ENCODE peak calls at places on chromosome 15, in four cellular contexts. U is lower lobe of right lung, X is heart right ventricle, Y is IMR-90. I is an unnamed sample. For H3K4me1, the result is how much of the 10 kb centered on the place peaks cover.

GRCh38 chr15:79089331-79089889 is 1.2 kb downstream of the RASGRF1 start:
- DNase-seq in U (no peak), X (no peak), Y (no peak), I (peak)

GRCh38 chr15:36951747-36952247 is 148.6 kb downstream of the MEIS2 start:
- DNase-seq in U (no peak), X (no peak), Y (peak), I (no peak)

GRCh38 chr15:48447058-48447457 is 115.8 kb downstream of the DUT start:
- DNase-seq in U (no peak), X (no peak), Y (no peak), I (no peak)

GRCh38 chr15:100628746-100629145 is 26.4 kb downstream of the ASB7 start:
- DNase-seq in U (no peak), X (no peak), Y (no peak), I (no peak)

GRCh38 chr15:34606545-34606944 is 23.1 kb upstream of the GOLGA8B start:
- DNase-seq in U (no peak), X (no peak), Y (peak), I (no peak)

GRCh38 chr15:58146734-58147133 is 8.6 kb downstream of the AQP9 start:
- DNase-seq in U (no peak), X (no peak), Y (no peak), I (peak)

GRCh38 chr15:39283531-39283930 is 297.3 kb upstream of the THBS1 start:
- DNase-seq in U (no peak), X (no peak), Y (peak), I (no peak)

GRCh38 chr15:80201256-80202015 is 48.6 kb downstream of the FAH start:
- DNase-seq in U (no peak), X (no peak), Y (no peak), I (no peak)

GRCh38 chr15:67832031-67832551 is 6.8 kb downstream of the SKOR1 start:
- DNase-seq in U (no peak), X (no peak), Y (peak), I (no peak)

GRCh38 chr15:66284276-66284675 is 9.1 kb upstream of the DIS3L start:
- DNase-seq in U (no peak), X (no peak), Y (no peak), I (no peak)

GRCh38 chr15:34883633-34884032 is 85.9 kb downstream of the AQR start:
- DNase-seq in U (no peak), X (no peak), Y (peak), I (no peak)

GRCh38 chr15:52745326-52746161 is 44.6 kb downstream of the ONECUT1 start:
- DNase-seq in U (no peak), X (no peak), Y (no peak), I (no peak)

GRCh38 chr15:64947211-64947610 is 35.5 kb downstream of the ANKDD1A start:
- DNase-seq in U (no peak), X (no peak), Y (no peak), I (no peak)

GRCh38 chr15:78837543-78837942 is 26.3 kb upstream of the ADAMTS7 start:
- DNase-seq in U (no peak), X (no peak), Y (no peak), I (no peak)

GRCh38 chr15:65033659-65034269 is 4.3 kb upstream of the MTFMT start:
- DNase-seq in U (no peak), X (no peak), Y (peak), I (no peak)

GRCh38 chr15:92619380-92620101 is 36.0 kb downstream of the FAM174B start:
- DNase-seq in U (no peak), X (no peak), Y (peak), I (no peak)

GRCh38 chr15:48757661-48758060 is 53.2 kb downstream of the CEP152 start:
- DNase-seq in U (no peak), X (no peak), Y (no peak), I (no peak)

GRCh38 chr15:78617131-78617915 is 3.5 kb downstream of the CHRNA3 start:
- DNase-seq in U (no peak), X (no peak), Y (no peak), I (no peak)

GRCh38 chr15:25416693-25417092 is 22.1 kb downstream of the UBE3A start:
- DNase-seq in U (no peak), X (no peak), Y (peak), I (no peak)

GRCh38 chr15:38389924-38390542 is 63.9 kb upstream of the FAM98B start:
- DNase-seq in U (peak), X (peak), Y (peak), I (no peak)

GRCh38 chr15:34650177-34650576 is 66.7 kb upstream of the GOLGA8B start:
- DNase-seq in U (no peak), X (no peak), Y (peak), I (no peak)

GRCh38 chr15:79082363-79083070 is 8.1 kb downstream of the RASGRF1 start:
- DNase-seq in U (no peak), X (no peak), Y (no peak), I (no peak)

GRCh38 chr15:42650208-42651066 is 75.0 kb downstream of the STARD9 start:
- DNase-seq in U (no peak), X (no peak), Y (peak), I (peak)

GRCh38 chr15:64356443-64357040 is 569 bp upstream of the CSNK1G1 start:
- DNase-seq in U (no peak), X (no peak), Y (peak), I (no peak)

GRCh38 chr15:43934480-43934879 is 107.7 kb downstream of the WDR76 start:
- DNase-seq in U (no peak), X (no peak), Y (peak), I (no peak)

GRCh38 chr15:72967836-72968530 is 84.3 kb upstream of the NEO1 start:
- DNase-seq in U (no peak), X (no peak), Y (no peak), I (no peak)

GRCh38 chr15:77335298-77335697 is 84.6 kb downstream of the PEAK1 start:
- DNase-seq in U (no peak), X (no peak), Y (peak), I (no peak)

GRCh38 chr15:71526061-71526460 is 284.3 kb upstream of the NR2E3 start:
- DNase-seq in U (no peak), X (no peak), Y (peak), I (no peak)

GRCh38 chr15:101053261-101053660 is 134.1 kb downstream of the LRRK1 start:
- DNase-seq in U (no peak), X (no peak), Y (no peak), I (no peak)

GRCh38 chr15:62059818-62060115 is 480 bp downstream of the VPS13C start:
- DNase-seq in U (peak), X (peak), Y (peak), I (peak)

GRCh38 chr15:57031605-57032004 is 113.2 kb downstream of the TCF12 start:
- DNase-seq in U (no peak), X (no peak), Y (peak), I (no peak)

GRCh38 chr15:36449084-36449661 is 130.3 kb upstream of the CDIN1 start:
- DNase-seq in U (no peak), X (no peak), Y (no peak), I (no peak)

GRCh38 chr15:51982013-51982769 is 10.6 kb upstream of the LEO1 start:
- DNase-seq in U (no peak), X (peak), Y (peak), I (no peak)

GRCh38 chr15:93986400-93986984 is 244.9 kb upstream of the MCTP2 start:
- DNase-seq in U (no peak), X (no peak), Y (no peak), I (no peak)

DNA sequence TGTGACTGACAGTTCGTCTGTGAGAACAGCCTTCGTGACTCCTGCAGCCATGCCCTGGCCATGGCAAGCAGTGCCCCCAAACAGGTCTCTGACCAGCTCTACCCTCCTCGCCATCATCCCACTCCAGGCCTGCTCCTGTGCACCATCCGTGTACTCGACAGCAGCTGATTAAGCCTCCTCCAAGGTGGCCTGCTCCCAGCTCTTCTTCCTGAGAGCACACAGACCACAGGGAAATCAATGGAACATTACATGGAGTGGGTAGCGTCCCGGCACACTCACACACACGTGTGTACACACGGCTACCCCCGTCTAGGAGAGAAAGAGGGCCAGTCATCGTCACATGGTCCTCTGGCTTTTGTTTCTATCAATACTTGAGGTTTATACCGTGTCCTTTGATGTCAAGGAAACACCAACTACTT is 21.1 kb downstream of the ANXA2 start:
- DNase-seq in U (no peak), X (no peak), Y (no peak), I (no peak)
- H3K4me1 ChIP-seq in U (half or more), X (half or more), Y (under half), I (under half)

GRCh38 chr15:32786906-32787305 is 69.1 kb downstream of the GREM1 start:
- DNase-seq in U (no peak), X (no peak), Y (no peak), I (no peak)

GRCh38 chr15:32784571-32784970 is 66.8 kb downstream of the GREM1 start:
- DNase-seq in U (no peak), X (no peak), Y (no peak), I (no peak)

GRCh38 chr15:32778391-32779176 is 60.8 kb downstream of the GREM1 start:
- DNase-seq in U (no peak), X (no peak), Y (no peak), I (no peak)

GRCh38 chr15:32781781-32782180 is 64.0 kb downstream of the GREM1 start:
- DNase-seq in U (no peak), X (no peak), Y (no peak), I (no peak)
- TF ChIP-seq CTCF in U (no peak), X (no peak), Y (no peak), I (no peak)

DNA sequence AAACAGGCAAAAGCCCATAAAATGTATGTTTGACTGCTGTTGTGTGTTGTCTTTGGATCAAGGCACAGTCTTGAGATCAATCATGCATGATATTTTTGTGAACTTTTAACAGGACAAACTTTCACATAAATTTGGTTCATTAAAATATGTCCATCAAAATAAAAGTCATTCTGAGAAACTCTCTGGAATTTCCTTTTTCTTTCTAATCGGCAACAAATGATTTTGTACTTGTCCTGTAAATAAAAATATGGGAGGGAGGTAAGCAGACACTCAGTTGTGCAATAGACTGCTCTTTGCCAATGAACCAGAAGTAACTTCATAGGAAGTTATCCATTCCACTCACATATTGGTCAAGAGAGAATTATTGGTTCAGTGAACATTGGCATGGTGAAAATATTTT is 943.5 kb downstream of the MCTP2 start:
- DNase-seq in U (no peak), X (no peak), Y (no peak), I (no peak)
- H3K4me3 ChIP-seq in U (no peak), X (no peak), Y (no peak), I (no peak)

DNA sequence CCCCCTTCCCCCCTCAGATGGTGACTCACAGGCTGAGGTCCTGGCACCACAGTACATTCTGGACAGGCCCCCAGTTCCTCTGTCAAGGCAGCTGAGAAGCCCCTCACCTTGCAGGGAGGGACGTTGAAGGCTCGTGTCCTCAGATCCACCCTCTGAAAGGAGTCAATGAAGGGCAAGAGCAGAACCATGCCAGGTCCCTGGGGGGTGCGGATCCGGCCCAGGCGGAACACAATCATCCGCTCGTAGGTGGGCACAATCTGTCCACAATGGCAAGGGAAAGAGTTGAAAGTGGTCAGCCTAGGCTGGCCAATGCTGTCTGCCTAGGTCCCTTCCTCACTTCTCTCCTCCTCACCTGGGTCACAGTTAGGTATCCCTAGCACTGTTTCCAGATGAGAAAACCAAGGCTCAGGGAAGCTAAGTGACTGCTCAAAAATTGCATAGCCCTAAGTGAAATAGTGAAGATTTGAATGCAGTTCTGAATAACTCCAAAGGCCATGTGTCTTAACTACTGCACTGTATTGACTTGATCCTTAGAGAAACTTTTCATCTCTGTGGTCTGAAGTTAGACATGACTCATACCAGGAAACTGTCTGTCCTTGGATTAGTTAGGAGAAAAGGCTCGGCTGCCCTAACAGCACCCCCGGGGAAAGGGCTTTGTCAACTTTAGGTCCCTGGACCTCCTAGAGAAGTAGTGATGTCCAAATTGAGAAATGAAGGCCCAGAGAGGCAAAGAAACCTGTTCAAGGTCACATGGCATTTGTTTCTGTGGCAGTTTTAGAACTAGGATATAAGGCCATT is 2.9 kb downstream of the STOML1 start:
- DNase-seq in U (no peak), X (no peak), Y (peak), I (no peak)
- H3K4me1 ChIP-seq in U (half or more), X (half or more), Y (under half), I (under half)

GRCh38 chr15:76059320-76060097 is at the start of gene TMEM266:
- DNase-seq in U (peak), X (peak), Y (peak), I (no peak)
- TF ChIP-seq CTCF in U (no peak), X (no peak), Y (no peak), I (no peak)

GRCh38 chr15:29102911-29103824 is 166.5 kb downstream of the NSMCE3 start:
- DNase-seq in U (peak), X (peak), Y (no peak), I (no peak)
- H3K4me3 ChIP-seq in U (peak), X (peak), Y (no peak), I (peak)

GRCh38 chr15:76223521-76223920 is 87.7 kb downstream of the ETFA start:
- DNase-seq in U (no peak), X (no peak), Y (no peak), I (no peak)
- H3K4me1 ChIP-seq in U (under half), X (under half), Y (under half), I (under half)

GRCh38 chr15:90211440-90212168 is 10.5 kb downstream of the SEMA4B start:
- DNase-seq in U (no peak), X (no peak), Y (peak), I (no peak)

GRCh38 chr15:90213123-90213817 is 12.1 kb downstream of the SEMA4B start:
- DNase-seq in U (no peak), X (no peak), Y (no peak), I (no peak)

GRCh38 chr15:90212221-90213079 is 11.3 kb downstream of the SEMA4B start:
- DNase-seq in U (no peak), X (no peak), Y (no peak), I (no peak)

GRCh38 chr15:90213818-90214204 is 12.7 kb downstream of the SEMA4B start:
- DNase-seq in U (no peak), X (no peak), Y (no peak), I (no peak)

GRCh38 chr15:90214553-90215205 is 13.5 kb downstream of the SEMA4B start:
- DNase-seq in U (no peak), X (no peak), Y (no peak), I (no peak)
- TF ChIP-seq CTCF in U (peak), X (no peak), Y (no peak), I (no peak)

GRCh38 chr15:50876989-50877360 is 31.5 kb upstream of the AP4E1 start:
- DNase-seq in U (no peak), X (no peak), Y (peak), I (peak)
- H3K4me3 ChIP-seq in U (peak), X (peak), Y (peak), I (peak)

DNA sequence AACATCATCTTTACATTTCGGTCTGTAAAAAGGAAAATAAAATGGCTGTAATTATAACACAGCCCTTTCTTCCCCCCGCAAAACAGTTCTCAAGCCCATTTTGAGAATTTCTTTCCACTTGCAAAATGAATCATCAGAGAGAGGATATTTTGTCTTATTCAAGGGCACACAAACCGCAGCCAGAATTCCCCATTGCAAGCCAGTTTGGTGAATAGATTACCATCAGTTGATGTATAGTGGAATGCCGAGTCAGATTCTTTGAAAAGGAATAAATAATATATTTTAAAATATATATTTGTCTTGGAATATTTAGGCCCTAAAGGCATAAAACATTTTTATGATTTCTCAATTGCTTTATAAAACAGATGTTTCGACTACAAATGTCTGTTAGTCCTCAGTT is 420.4 kb upstream of the SEMA6D start:
- DNase-seq in U (no peak), X (no peak), Y (no peak), I (no peak)
- H3K4me1 ChIP-seq in U (under half), X (under half), Y (under half), I (under half)